ENCODE peak calls at places on chromosomes 7 and 10, in four cellular contexts. R, L, N and I are unnamed samples.

GRCh38 chr10:11902646-11903045 is 79.5 kb downstream of the PROSER2 start:
- DNase-seq in R (no peak), L (no peak), N (no peak), I (no peak)

GRCh38 chr10:133100706-133101463 is 13.2 kb downstream of the ADGRA1 start:
- DNase-seq in R (no peak), L (no peak), N (no peak), I (no peak)

GRCh38 chr7:40470817-40471216 is 336.0 kb downstream of the SUGCT start:
- DNase-seq in R (no peak), L (no peak), N (no peak), I (no peak)

GRCh38 chr7:80596933-80597517 is 41.4 kb upstream of the CD36 start:
- DNase-seq in R (no peak), L (no peak), N (no peak), I (no peak)

GRCh38 chr7:98209166-98209920 is 1.9 kb upstream of the BHLHA15 start:
- DNase-seq in R (no peak), L (no peak), N (no peak), I (peak)

GRCh38 chr10:58013406-58013805 is 254.3 kb downstream of the IPMK start:
- DNase-seq in R (no peak), L (no peak), N (no peak), I (no peak)

GRCh38 chr7:155119801-155120382 is 49.8 kb downstream of the HTR5A start:
- DNase-seq in R (no peak), L (no peak), N (no peak), I (no peak)

GRCh38 chr7:155999631-156000489 is 187.6 kb upstream of the SHH start:
- DNase-seq in R (no peak), L (no peak), N (no peak), I (peak)

GRCh38 chr7:3239291-3239691 is 61.8 kb upstream of the SDK1 start:
- DNase-seq in R (no peak), L (no peak), N (no peak), I (no peak)

GRCh38 chr7:35253182-35253679 is 669 bp downstream of the TBX20 start:
- DNase-seq in R (no peak), L (no peak), N (no peak), I (peak)

GRCh38 chr7:99597762-99598501 is at the start of gene TMEM225B:
- DNase-seq in R (no peak), L (no peak), N (no peak), I (peak)

GRCh38 chr10:102661614-102662133 is 17.4 kb downstream of the TRIM8 start:
- DNase-seq in R (no peak), L (no peak), N (no peak), I (no peak)

GRCh38 chr10:31146496-31147219 is 115.0 kb upstream of the ZNF438 start:
- DNase-seq in R (no peak), L (no peak), N (peak), I (no peak)

GRCh38 chr7:132145466-132145865 is 430.8 kb downstream of the PLXNA4 start:
- DNase-seq in R (no peak), L (peak), N (peak), I (no peak)

GRCh38 chr7:13851756-13852155 is 137.7 kb downstream of the ETV1 start:
- DNase-seq in R (no peak), L (no peak), N (peak), I (no peak)

GRCh38 chr10:49135575-49136313 is 1.9 kb upstream of the FAM170B start:
- DNase-seq in R (no peak), L (no peak), N (no peak), I (no peak)

GRCh38 chr10:102335184-102335583 is 60.3 kb upstream of the NFKB2 start:
- DNase-seq in R (no peak), L (peak), N (no peak), I (no peak)

GRCh38 chr10:68087338-68088029 is 12.4 kb upstream of the HERC4 start:
- DNase-seq in R (no peak), L (no peak), N (peak), I (no peak)

GRCh38 chr10:108303149-108303548 is 1138.6 kb upstream of the SORCS1 start:
- DNase-seq in R (peak), L (no peak), N (peak), I (no peak)

GRCh38 chr7:99766484-99767099 is 17.4 kb downstream of the CYP3A4 start:
- DNase-seq in R (no peak), L (no peak), N (no peak), I (no peak)

GRCh38 chr10:11186330-11186729 is 168.7 kb downstream of the CELF2 start:
- DNase-seq in R (no peak), L (no peak), N (no peak), I (no peak)

GRCh38 chr7:156475666-156476065 is 164.9 kb upstream of the RNF32 start:
- DNase-seq in R (peak), L (no peak), N (no peak), I (peak)

GRCh38 chr10:129593953-129594352 is 126.9 kb downstream of the MGMT start:
- DNase-seq in R (no peak), L (no peak), N (no peak), I (no peak)

GRCh38 chr10:36608251-36608650 is 517.1 kb upstream of the ANKRD30A start:
- DNase-seq in R (no peak), L (no peak), N (no peak), I (no peak)

GRCh38 chr7:126574276-126574675 is 678.5 kb downstream of the GRM8 start:
- DNase-seq in R (no peak), L (no peak), N (peak), I (no peak)

GRCh38 chr10:91709394-91709798 is 76.5 kb upstream of the PPP1R3C start:
- DNase-seq in R (peak), L (no peak), N (peak), I (no peak)

GRCh38 chr10:70714245-70714644 is 41.9 kb downstream of the ADAMTS14 start:
- DNase-seq in R (no peak), L (no peak), N (peak), I (no peak)

GRCh38 chr7:137328389-137329120 is 15.0 kb downstream of the PTN start:
- DNase-seq in R (peak), L (no peak), N (no peak), I (no peak)

GRCh38 chr7:2606539-2606936 is 25.2 kb upstream of the TTYH3 start:
- DNase-seq in R (no peak), L (no peak), N (no peak), I (no peak)

GRCh38 chr7:29308424-29308823 is 113.8 kb downstream of the CHN2 start:
- DNase-seq in R (no peak), L (no peak), N (no peak), I (no peak)

GRCh38 chr7:85226401-85227085 is 39.7 kb upstream of the SEMA3D start:
- DNase-seq in R (no peak), L (no peak), N (no peak), I (no peak)

GRCh38 chr7:145030754-145031153 is 194.9 kb upstream of the TPK1 start:
- DNase-seq in R (no peak), L (no peak), N (no peak), I (no peak)

GRCh38 chr10:116710021-116710420 is 32.3 kb downstream of the HSPA12A start:
- DNase-seq in R (no peak), L (no peak), N (no peak), I (no peak)

GRCh38 chr10:101650841-101651240 is 44.1 kb downstream of the FBXW4 start:
- DNase-seq in R (no peak), L (no peak), N (no peak), I (no peak)

GRCh38 chr10:52682766-52683165 is 89.8 kb downstream of the MBL2 start:
- DNase-seq in R (no peak), L (no peak), N (peak), I (no peak)

GRCh38 chr10:14975672-14976273 is 16.6 kb downstream of the MEIG1 start:
- DNase-seq in R (no peak), L (no peak), N (no peak), I (no peak)

GRCh38 chr10:78891741-78892140 is 177.0 kb upstream of the ZMIZ1 start:
- DNase-seq in R (no peak), L (no peak), N (no peak), I (no peak)

GRCh38 chr7:137976700-137977099 is 25.2 kb downstream of the CREB3L2 start:
- DNase-seq in R (no peak), L (peak), N (no peak), I (no peak)

DNA sequence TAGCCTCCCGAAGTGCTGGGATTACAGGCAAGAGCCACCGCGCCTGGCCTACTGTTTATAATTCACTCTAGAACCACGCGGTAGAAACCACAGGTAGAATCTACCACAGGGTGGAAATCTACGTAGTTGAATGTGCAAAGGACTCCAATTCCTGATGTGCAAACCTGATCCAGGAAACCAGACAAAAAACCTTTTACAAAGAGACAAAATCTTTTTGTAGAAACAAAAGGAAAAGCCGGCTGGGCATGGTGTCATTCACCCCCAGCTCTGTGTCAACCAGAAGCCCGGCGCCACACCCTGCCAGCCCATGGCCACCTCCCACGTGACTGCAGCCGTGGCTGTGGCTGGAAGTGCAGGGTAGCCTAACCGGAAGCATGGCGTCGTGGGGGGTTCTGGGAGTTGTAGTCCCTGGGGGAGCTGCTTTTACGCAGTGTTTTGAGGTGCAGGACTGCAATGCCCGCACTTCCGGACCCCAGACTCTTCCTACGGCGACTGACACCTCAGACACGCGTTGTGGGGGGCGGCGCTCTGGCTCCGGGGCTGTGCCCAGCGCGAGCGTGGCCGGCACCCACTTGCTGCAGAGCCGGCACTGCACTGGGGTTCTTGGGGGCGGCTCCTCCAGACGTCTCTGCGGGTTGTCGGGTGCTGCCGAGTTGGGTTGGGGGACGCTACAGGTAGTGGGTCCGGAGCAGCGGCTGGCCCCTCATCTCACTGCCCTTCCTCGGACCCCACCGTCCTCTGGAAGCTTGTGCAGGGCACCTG is 41.5 kb upstream of the RNF216 start:
- DNase-seq in R (peak), L (peak), N (peak), I (peak)
- TF ChIP-seq CTCF in R (no peak), L (peak), N (peak), I (peak)

DNA sequence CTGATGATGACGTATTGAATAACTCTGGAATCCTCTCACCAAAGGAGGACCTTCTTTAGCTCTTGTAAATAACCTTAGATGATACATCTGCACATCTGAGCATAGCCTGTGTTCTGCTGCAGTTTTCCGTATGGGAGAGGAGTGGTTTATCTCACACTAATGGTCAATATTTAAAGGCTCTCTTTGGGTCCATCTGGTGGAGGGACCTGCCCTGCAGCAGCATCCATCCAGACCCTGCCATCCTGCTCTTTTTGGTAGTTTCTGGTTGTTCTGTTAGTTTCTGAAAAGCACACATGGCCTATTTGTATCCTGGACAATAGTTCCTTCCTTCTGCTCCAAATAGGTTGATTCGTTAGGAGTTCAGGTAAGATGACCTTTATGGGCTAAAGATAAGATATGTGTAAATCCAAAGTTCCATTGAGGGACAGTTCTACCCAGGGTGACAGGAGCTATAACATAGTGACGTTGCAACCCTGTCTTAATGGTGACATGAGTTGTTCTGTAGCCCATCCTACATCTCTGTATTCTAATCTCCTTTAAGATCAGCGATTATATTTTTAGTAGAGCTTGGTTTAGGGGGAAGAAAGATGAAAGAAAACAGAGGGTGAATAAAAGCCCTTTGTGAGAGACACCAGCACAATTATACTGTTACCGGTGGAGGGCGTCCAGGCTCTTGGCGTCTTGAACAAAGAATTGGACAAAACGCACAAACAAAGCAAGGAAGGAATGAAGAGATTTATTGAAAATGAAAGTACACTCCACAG is 60.0 kb upstream of the KLF14 start:
- DNase-seq in R (peak), L (no peak), N (peak), I (no peak)
- TF ChIP-seq CTCF in R (peak), L (no peak), N (peak), I (no peak)

DNA sequence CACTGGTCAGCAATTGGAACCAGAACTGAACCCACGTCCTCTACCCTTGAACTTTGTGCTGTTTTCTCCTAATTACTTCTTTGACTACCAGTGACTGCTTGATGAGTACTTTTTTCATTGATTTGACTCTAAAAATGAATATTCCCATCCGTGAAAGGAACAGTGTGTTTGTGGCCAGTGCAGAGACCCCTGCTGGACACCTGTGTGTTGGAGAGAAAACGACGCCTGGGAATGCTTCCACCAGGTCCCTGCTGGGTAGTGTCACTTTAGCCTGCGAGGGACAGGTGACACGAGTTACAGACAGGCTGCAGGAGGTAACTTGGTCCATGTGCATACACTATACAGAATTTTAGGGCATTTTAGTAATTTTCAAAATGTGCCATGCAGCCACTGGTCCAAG is 6.8 kb upstream of the GJD4 start:
- DNase-seq in R (no peak), L (no peak), N (no peak), I (no peak)
- TF ChIP-seq CTCF in R (peak), L (peak), N (no peak), I (no peak)

DNA sequence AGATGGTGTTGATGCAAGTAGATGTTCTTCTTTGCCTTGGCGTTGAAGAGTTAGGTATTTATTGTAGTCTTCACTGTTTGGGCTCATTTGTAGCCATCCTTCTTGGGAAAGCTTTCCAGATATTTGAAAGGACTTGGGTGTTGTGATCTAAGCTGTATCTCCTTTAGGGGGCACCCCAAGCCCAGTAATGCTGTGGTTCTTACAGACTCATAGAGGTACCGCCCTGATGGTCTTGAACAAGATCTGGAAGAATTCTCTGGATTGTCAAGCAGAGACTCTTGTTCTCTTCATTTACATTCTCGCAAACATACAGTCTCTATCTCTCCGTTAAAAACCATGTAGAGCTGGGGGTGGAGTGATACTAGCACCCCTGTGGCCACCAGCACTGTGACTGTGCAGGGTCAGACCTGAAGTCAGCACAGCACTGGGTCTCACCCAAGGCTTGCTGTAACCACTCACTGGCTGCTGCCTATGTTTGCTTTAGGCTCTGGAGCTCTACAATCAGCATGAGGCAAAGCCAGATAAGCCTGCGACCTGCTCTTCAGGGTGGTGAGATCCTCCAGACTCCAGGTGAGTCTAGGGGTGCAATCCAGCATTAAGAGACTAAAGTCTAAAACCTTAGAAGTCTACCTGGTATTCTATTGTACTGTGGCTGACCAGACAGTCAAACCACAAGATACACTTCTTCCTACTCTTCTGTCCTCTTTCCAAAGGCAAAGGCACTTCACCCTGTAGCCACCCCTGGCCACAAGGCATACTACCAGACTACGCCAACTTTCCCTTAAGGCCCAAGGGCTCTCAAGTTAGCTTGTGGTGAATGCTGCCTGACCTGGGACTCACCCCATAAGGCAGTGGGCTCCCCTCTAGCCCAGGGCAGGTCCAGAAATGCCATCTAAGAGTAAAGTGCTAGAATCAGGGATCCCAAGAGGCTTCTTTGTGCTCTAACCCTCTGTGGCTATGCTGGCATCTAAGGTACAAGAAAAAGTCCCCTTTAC is 209.7 kb upstream of the TMEM196 start:
- DNase-seq in R (peak), L (peak), N (peak), I (no peak)
- TF ChIP-seq CTCF in R (peak), L (peak), N (peak), I (no peak)

DNA sequence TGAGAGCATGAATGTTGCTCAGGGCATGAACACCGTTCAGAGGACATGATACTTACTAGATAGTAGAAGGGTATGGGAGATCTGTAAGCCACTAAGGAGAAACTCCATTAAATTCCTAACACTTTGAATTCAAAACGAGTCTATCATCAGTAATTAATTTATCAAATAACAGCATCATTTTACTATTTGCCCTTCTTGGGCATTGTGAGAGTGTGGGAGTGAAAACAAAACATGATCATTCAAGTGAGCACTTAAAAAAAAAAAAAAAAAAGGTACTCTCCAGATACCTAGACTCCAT is 20.5 kb upstream of the ASB15 start:
- DNase-seq in R (no peak), L (no peak), N (no peak), I (no peak)
- TF ChIP-seq CTCF in R (no peak), L (no peak), N (no peak), I (no peak)

GRCh38 chr7:49099587-49100326 is 175.4 kb downstream of the CDC14C start:
- DNase-seq in R (no peak), L (no peak), N (peak), I (no peak)
- TF ChIP-seq CTCF in R (peak), L (no peak), N (peak), I (no peak)

GRCh38 chr10:75111367-75111905 is at the start of gene SAMD8:
- DNase-seq in R (peak), L (peak), N (peak), I (peak)
- TF ChIP-seq CTCF in R (peak), L (peak), N (peak), I (peak)

DNA sequence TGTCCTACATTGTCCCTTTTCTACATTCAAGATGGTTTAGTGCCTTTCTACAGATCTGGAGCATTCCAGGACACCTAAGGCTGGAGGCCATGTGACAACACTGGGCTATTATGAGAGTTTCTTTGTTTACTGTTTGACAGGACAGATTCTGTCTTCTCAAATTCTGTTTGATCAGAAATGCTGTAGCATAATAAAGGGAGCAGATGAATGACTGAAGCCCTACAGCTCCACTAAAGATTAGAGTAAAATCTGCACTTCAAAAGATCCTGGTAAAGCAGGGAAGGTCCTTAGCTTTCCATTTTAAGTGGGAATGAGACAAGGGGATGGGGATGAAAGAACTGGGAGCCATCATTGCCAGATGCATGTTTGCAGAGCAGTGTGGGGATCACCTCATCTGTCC is 38.4 kb downstream of the TMEM229A start:
- DNase-seq in R (no peak), L (no peak), N (no peak), I (no peak)
- TF ChIP-seq CTCF in R (no peak), L (no peak), N (no peak), I (no peak)

DNA sequence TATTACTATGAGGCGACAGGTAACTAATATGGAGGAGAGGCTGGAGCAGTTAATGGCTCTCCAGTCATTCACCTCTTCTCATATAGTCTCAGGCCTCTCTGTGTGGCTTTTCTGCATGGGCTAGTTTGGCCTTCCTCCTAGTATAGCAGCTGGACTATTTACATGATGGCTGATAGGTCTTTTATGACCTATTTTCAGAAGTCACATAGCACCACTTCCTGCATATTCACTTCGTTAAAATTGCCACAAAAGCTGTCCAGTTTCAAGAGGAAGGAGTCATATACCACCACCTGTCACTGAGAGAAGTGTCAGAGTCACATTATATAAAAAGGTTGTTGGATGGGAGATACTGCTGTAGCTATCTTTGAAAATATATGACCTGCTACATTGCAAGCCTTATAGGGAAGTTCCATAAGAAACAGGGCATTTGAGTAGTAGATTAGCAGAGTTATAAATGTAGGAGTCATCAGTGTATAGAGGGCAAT is 8.0 kb upstream of the DMTF1 start:
- DNase-seq in R (no peak), L (no peak), N (no peak), I (no peak)
- TF ChIP-seq CTCF in R (no peak), L (no peak), N (no peak), I (no peak)